ENCODE peak calls at places on chromosomes 11 and 22, in seven cellular contexts. P, A, U, G, I, C and Y are unnamed samples.
A peak's percentile ranks its signal among the peaks of the same experiment; 100 is the strongest.

GRCh38 chr11:114683007-114683406 is 4.7 kb downstream of the NXPE2 start:
- DNase-seq in P (no peak), A (no peak), U (no peak), G (no peak), I (no peak), C (no peak), Y (no peak)

GRCh38 chr11:70174846-70175764 is 28.0 kb upstream of the FADD start:
- DNase-seq in P (no peak), A (no peak), U (no peak), G (no peak), I (peak; percentile 14), C (no peak), Y (peak; percentile 17)

GRCh38 chr11:71076021-71076420 is 176.4 kb downstream of the SHANK2 start:
- DNase-seq in P (no peak), A (no peak), U (no peak), G (no peak), I (no peak), C (no peak), Y (no peak)

GRCh38 chr22:42969348-42969975 is 45.5 kb downstream of the PACSIN2 start:
- DNase-seq in P (peak; percentile 39), A (peak; percentile 63), U (peak; percentile 61), G (peak; percentile 46), I (no peak), C (no peak), Y (no peak)

GRCh38 chr11:22031791-22032190 is 161.1 kb upstream of the ANO5 start:
- DNase-seq in P (no peak), A (no peak), U (no peak), G (no peak), I (no peak), C (no peak), Y (no peak)

GRCh38 chr11:122871302-122871701 is 11.3 kb upstream of the JHY start:
- DNase-seq in P (no peak), A (no peak), U (no peak), G (no peak), I (no peak), C (no peak), Y (no peak)

GRCh38 chr11:114321621-114322257 is 25.5 kb downstream of the NNMT start:
- DNase-seq in P (peak; percentile 67), A (peak; percentile 76), U (peak; percentile 93), G (peak; percentile 90), I (no peak), C (no peak), Y (no peak)

GRCh38 chr22:39135092-39135896 is 17.2 kb downstream of the CBX7 start:
- DNase-seq in P (peak; percentile 39), A (peak; percentile 39), U (peak; percentile 39), G (no peak), I (peak; percentile 68), C (peak; percentile 84), Y (peak; percentile 72)

GRCh38 chr11:14029415-14029814 is 66.9 kb downstream of the SPON1 start:
- DNase-seq in P (no peak), A (no peak), U (no peak), G (no peak), I (no peak), C (no peak), Y (no peak)

GRCh38 chr11:133500435-133500834 is 31.9 kb downstream of the OPCML start:
- DNase-seq in P (no peak), A (no peak), U (no peak), G (no peak), I (no peak), C (no peak), Y (no peak)

GRCh38 chr11:44016129-44016528 is 31.7 kb upstream of the ACCSL start:
- DNase-seq in P (peak; percentile 78), A (no peak), U (peak; percentile 93), G (peak; percentile 53), I (peak; percentile 89), C (peak; percentile 91), Y (no peak)

GRCh38 chr11:16917941-16918340 is 96.3 kb downstream of the PLEKHA7 start:
- DNase-seq in P (peak; percentile 36), A (peak; percentile 58), U (peak; percentile 25), G (no peak), I (no peak), C (no peak), Y (no peak)

GRCh38 chr22:19478086-19478392 is 954 bp downstream of the UFD1 start:
- DNase-seq in P (no peak), A (no peak), U (peak; percentile 7), G (no peak), I (no peak), C (no peak), Y (no peak)

GRCh38 chr11:15800121-15800800 is 556.1 kb downstream of the SOX6 start:
- DNase-seq in P (peak; percentile 91), A (peak; percentile 87), U (peak; percentile 94), G (peak; percentile 64), I (peak; percentile 50), C (no peak), Y (no peak)

GRCh38 chr22:20442485-20443284 is 5.1 kb upstream of the SCARF2 start:
- DNase-seq in P (no peak), A (no peak), U (no peak), G (no peak), I (no peak), C (peak; percentile 3), Y (no peak)

GRCh38 chr11:26743622-26744021 is 21.8 kb upstream of the SLC5A12 start:
- DNase-seq in P (no peak), A (no peak), U (no peak), G (no peak), I (no peak), C (no peak), Y (no peak)

GRCh38 chr11:74468521-74469280 is 1.4 kb upstream of the KCNE3 start:
- DNase-seq in P (peak; percentile 27), A (no peak), U (peak; percentile 20), G (no peak), I (no peak), C (no peak), Y (no peak)

GRCh38 chr22:40694409-40694808 is 15.1 kb downstream of the MCHR1 start:
- DNase-seq in P (peak; percentile 21), A (no peak), U (no peak), G (no peak), I (no peak), C (no peak), Y (no peak)

GRCh38 chr11:112024778-112025678 is at the start of gene DLAT:
- DNase-seq in P (peak; percentile 83), A (peak; percentile 80), U (peak; percentile 84), G (no peak), I (peak; percentile 92), C (peak; percentile 95), Y (peak; percentile 95)

GRCh38 chr22:27512283-27512761 is 289.2 kb downstream of the MN1 start:
- DNase-seq in P (peak; percentile 99), A (peak; percentile 98), U (peak; percentile 98), G (peak; percentile 73), I (peak; percentile 85), C (no peak), Y (no peak)

DNA sequence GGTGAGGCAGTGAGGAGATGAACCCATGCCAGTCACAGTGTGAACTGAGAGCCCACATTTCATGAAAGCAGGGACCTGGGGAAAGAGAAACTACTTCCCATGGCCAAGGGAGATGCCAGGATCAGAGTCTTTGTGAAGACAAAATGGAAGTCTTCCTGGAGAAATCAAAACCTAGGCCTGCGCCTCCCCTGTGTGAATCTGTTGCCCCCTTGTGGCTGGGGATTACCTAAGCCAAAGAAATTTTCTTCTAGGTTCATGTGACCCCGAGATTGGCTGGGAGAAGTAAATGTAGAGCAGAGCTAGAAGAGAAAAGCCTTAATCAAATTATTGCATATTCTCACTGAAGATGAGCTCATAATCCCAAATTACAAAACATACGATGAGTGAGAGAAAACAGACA is 1075.3 kb downstream of the TBC1D22A start:
- DNase-seq in P (peak; percentile 39), A (peak; percentile 2), U (peak; percentile 33), G (no peak), I (no peak), C (no peak), Y (no peak)
- TF ChIP-seq CTCF in P (peak; percentile 37), A (peak; percentile 41), U (peak; percentile 39), G (no peak), I (no peak), C (peak; percentile 41), Y (peak; percentile 53)

GRCh38 chr11:17954395-17955252 is 58.2 kb downstream of the SERGEF start:
- DNase-seq in P (no peak), A (no peak), U (no peak), G (no peak), I (no peak), C (no peak), Y (no peak)
- TF ChIP-seq CTCF in P (no peak), A (no peak), U (no peak), G (no peak), I (no peak), C (no peak), Y (no peak)

DNA sequence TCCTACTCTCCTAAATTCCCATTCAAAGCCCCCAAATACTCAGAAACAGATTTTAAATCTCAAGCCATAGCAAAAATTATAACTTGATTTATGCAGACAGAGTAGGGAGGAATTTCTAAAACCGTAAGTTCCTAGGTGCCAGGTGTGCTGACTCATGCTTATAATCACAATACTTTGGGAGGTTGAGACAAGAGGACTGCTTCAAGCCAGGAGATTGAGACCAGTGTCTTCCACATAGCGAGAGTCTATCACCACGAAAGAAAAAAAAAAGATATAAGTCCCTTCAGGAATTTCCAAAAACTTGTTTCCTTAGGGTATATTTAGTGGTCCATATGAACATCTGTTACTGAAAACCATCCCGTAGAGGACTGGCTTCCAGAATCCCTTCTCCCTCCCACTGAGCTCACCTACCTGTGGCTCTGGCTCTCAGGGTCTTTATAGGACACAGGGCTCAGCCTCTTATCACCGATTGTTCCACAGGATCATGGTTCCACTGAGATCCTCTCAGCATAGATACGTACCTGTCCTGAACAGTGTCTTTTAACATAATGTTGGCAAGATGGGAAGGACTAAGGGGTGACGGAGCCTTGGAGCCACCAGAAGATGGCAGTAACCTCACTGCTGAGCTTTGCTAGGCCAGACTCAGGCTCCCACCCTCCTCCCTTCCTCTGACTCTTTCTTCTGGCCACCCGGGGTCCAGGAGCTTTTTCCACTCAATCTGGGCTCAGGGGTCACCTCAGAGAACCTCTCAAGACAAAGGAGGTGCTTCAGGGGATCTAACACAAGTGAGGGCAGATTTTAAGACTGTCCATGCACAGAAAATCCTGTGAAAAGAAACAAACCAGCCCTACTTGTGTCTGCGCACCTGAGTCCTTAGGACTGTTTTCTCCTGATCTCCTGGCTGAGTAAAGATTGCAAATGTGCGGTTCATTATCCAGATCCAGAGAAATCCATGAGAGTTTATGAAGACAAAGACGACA is 117.5 kb upstream of the TOP3B start:
- DNase-seq in P (peak; percentile 24), A (no peak), U (peak; percentile 44), G (no peak), I (no peak), C (no peak), Y (no peak)
- TF ChIP-seq CTCF in P (peak; percentile 56), A (peak; percentile 53), U (peak; percentile 62), G (peak; percentile 40), I (no peak), C (peak; percentile 44), Y (peak; percentile 39)

DNA sequence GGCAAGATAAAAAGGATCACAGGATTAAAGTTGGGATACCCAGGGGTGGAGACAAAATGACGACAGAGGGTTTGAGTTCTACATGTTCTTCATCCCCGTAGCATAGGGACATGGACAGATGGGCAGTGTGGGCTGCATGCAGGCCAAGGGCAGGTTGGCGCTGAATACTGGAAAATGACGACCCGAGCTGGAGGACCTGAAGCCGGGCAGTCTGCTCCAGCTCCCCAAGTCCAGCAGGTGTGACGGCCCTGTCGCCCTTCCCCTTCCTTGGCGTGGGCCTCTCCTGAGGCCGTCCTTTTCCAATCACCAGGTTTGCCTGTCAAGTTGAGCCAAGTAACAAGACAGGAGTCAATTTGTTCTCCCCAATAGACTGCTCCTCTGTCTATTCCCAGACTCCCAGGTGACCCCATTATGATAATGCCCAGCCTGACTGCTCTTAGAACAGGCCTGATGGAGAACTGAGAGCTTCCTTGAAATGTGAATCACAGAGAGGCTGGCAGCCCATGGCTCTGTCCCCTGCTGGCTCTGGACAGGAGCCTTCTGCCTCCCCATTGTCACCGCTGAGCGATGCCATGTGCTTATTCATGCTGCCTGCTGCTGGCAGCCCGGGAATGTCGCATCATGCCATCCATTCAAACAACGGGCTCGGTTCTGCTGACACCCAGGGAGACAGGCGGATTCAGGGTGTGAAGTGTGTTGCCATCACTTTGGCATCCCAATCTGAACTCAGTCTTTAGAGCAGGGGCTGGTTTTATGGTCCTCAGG is 392.1 kb downstream of the NTM start:
- DNase-seq in P (no peak), A (no peak), U (peak; percentile 44), G (no peak), I (no peak), C (no peak), Y (no peak)
- TF ChIP-seq CTCF in P (no peak), A (no peak), U (no peak), G (no peak), I (no peak), C (no peak), Y (no peak)